ENCODE peak calls at places on chromosome 11, in six cellular contexts. P is A549, Z is IMR-90, T is HepG2, L is GM12878, Y is K562. E is an unnamed sample.

GRCh38 chr11:109641549-109641948 is 219.6 kb downstream of the C11orf87 start:
- DNase-seq in P (peak), Z (peak), T (peak), L (no peak), Y (no peak), E (peak)

GRCh38 chr11:131913267-131913666 is 542.9 kb downstream of the NTM start:
- DNase-seq in P (no peak), Z (peak), T (no peak), L (no peak), Y (no peak), E (no peak)

GRCh38 chr11:8766043-8766992 is 83.7 kb downstream of the RPL27A start:
- DNase-seq in P (no peak), Z (peak), T (no peak), L (no peak), Y (no peak), E (no peak)

GRCh38 chr11:64900263-64900678 is 16.7 kb downstream of the ATG2A start:
- DNase-seq in P (peak), Z (peak), T (no peak), L (no peak), Y (no peak), E (no peak)

GRCh38 chr11:27839226-27839913 is 139.1 kb upstream of the BDNF start:
- DNase-seq in P (peak), Z (peak), T (peak), L (no peak), Y (no peak), E (no peak)

GRCh38 chr11:10637629-10638028 is 55.9 kb downstream of the IRAG1 start:
- DNase-seq in P (no peak), Z (no peak), T (no peak), L (no peak), Y (no peak), E (no peak)

GRCh38 chr11:60994450-60995135 is 23.1 kb downstream of the CD6 start:
- DNase-seq in P (no peak), Z (no peak), T (no peak), L (no peak), Y (no peak), E (no peak)

GRCh38 chr11:4054643-4055042 is 40.0 kb upstream of the RRM1 start:
- DNase-seq in P (no peak), Z (no peak), T (no peak), L (no peak), Y (no peak), E (no peak)

GRCh38 chr11:110317516-110317932 is 21.1 kb upstream of the RDX start:
- DNase-seq in P (no peak), Z (peak), T (no peak), L (no peak), Y (peak), E (no peak)

GRCh38 chr11:110093407-110094297 is 460 bp downstream of the ZC3H12C start:
- DNase-seq in P (peak), Z (peak), T (peak), L (no peak), Y (peak), E (peak)

GRCh38 chr11:77085652-77086051 is 17.0 kb upstream of the OMP start:
- DNase-seq in P (no peak), Z (no peak), T (no peak), L (no peak), Y (no peak), E (no peak)

GRCh38 chr11:44453213-44453612 is 112.2 kb upstream of the CD82 start:
- DNase-seq in P (no peak), Z (no peak), T (no peak), L (no peak), Y (no peak), E (no peak)

GRCh38 chr11:29989181-29989580 is 27.6 kb downstream of the KCNA4 start:
- DNase-seq in P (no peak), Z (no peak), T (no peak), L (no peak), Y (no peak), E (no peak)

GRCh38 chr11:95559899-95560298 is 229.7 kb downstream of the FAM76B start:
- DNase-seq in P (no peak), Z (no peak), T (no peak), L (no peak), Y (no peak), E (no peak)

GRCh38 chr11:109378049-109378448 is 43.9 kb upstream of the C11orf87 start:
- DNase-seq in P (no peak), Z (no peak), T (no peak), L (no peak), Y (no peak), E (no peak)

GRCh38 chr11:39786682-39787081 is 1672.8 kb downstream of the LRRC4C start:
- DNase-seq in P (no peak), Z (no peak), T (no peak), L (no peak), Y (no peak), E (no peak)

GRCh38 chr11:45751430-45751829 is 53.5 kb upstream of the SLC35C1 start:
- DNase-seq in P (no peak), Z (no peak), T (no peak), L (no peak), Y (peak), E (no peak)

DNA sequence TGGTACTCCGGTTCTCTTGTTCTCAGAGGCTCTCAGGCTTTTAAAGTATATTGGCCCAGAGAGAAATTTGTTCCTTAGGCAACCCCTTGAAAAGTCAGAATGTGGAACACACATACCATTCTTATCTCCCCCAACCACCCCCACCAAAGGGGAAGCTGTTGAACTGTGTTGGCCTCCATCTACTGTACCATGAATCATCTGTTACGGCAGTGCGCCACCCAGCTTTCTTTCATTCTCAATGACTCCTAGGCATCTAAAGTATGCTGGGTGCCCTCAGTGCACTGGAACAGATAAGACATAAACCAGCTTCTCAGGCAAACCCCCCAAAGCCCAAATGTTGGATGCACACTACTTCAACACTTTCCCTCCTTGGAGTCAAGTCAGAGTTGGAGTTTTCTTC is 696.2 kb upstream of the TENM4 start:
- DNase-seq in P (no peak), Z (no peak), T (no peak), L (no peak), Y (no peak), E (no peak)
- TF ChIP-seq BHLHE40 in P (no peak), Z (no peak), T (no peak), L (no peak), Y (no peak), E (no peak)

GRCh38 chr11:1293619-1294015 is 15.8 kb downstream of the TOLLIP start:
- DNase-seq in P (peak), Z (no peak), T (no peak), L (no peak), Y (no peak), E (no peak)

GRCh38 chr11:1297011-1297575 is 12.3 kb downstream of the TOLLIP start:
- DNase-seq in P (no peak), Z (no peak), T (no peak), L (no peak), Y (no peak), E (no peak)

GRCh38 chr11:1296287-1296686 is 13.1 kb downstream of the TOLLIP start:
- DNase-seq in P (no peak), Z (no peak), T (no peak), L (no peak), Y (no peak), E (no peak)

GRCh38 chr11:1295086-1295485 is 14.3 kb downstream of the TOLLIP start:
- DNase-seq in P (no peak), Z (no peak), T (no peak), L (no peak), Y (no peak), E (no peak)

DNA sequence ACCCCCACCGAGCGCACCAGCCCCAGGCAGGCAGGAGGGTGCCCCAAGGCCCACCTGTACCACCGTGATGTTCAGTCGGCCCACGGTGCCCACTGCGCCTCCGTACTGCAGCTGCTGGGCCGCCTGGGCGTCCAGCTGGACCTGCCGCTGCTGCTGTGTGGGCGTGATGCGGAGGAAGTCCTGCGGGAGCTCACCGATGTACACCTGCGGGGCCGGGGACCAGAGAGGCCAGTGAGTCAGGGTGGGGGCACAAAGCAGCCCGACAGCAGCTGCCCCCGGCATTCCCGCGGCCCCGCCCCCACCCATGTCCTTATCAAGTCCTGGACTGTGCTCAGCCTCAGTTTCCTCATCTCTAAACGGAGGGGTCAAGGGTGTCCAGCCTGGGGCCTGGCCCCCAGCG is 13.8 kb downstream of the TOLLIP start:
- DNase-seq in P (no peak), Z (no peak), T (no peak), L (no peak), Y (no peak), E (no peak)
- TF ChIP-seq BHLHE40 in P (no peak), Z (no peak), T (no peak), L (no peak), Y (no peak), E (no peak)

GRCh38 chr11:70734379-70734778 is 336.1 kb downstream of the CTTN start:
- DNase-seq in P (no peak), Z (no peak), T (no peak), L (no peak), Y (no peak), E (no peak)

GRCh38 chr11:70731670-70732492 is 333.6 kb downstream of the CTTN start:
- DNase-seq in P (no peak), Z (no peak), T (no peak), L (no peak), Y (no peak), E (no peak)

GRCh38 chr11:70733327-70734325 is 335.3 kb downstream of the CTTN start:
- DNase-seq in P (no peak), Z (no peak), T (no peak), L (no peak), Y (no peak), E (no peak)

GRCh38 chr11:70730411-70730810 is 332.1 kb downstream of the CTTN start:
- DNase-seq in P (no peak), Z (no peak), T (no peak), L (no peak), Y (no peak), E (no peak)

DNA sequence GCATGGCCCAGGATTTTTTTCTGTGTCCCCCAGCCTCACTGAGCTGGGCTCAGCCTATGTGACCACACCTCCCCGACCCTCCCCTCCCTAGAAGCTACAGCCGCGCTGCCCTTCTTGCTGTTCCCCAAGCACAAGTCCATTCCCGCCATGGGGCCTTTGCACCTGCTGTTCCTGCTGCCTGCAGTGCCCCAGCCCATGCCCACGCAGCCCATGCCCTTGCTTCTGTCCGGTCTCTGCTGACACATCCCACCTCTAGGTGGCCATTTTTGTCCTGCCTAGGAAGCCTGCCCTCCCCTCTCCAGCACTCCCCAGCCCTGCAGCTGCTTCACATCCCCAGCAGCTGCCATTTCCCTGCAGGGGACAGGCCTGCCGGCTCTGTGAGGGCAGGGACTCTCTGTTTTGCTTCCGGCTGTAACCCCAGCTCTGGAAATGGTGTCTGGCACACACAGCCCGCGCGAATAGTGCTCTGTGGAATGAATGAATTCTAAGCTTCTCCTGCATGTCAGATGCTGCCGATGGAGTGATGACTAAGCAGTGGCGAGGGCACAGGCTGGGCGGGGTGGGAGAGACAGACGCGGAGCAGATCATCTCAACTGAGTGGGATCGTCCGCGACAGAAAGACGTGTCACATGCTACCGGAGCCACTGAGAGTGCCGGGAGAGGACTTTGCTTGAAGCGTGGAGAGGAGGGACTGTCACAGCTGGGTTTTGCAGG is 334.3 kb downstream of the CTTN start:
- DNase-seq in P (no peak), Z (no peak), T (no peak), L (no peak), Y (peak), E (no peak)
- TF ChIP-seq BHLHE40 in P (no peak), Z (no peak), T (no peak), L (no peak), Y (no peak), E (no peak)

DNA sequence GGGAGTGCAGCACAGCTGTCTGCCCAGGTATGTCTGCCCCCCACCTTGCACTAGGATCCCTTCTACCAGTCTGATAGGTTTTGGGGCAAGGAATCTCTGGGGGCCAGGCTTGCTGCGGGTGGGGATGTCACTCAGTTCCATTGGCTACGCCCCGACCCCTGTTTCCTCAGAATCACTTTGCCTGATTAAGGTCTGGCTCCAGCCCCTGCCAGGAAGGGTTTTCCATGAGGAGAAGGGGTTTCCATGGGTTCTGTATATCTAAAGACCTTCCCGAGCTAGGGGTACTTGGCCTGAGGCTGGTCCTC is 14.0 kb downstream of the OTOG start:
- DNase-seq in P (no peak), Z (no peak), T (no peak), L (no peak), Y (no peak), E (no peak)
- TF ChIP-seq BHLHE40 in P (no peak), Z (no peak), T (no peak), L (no peak), Y (no peak), E (no peak)

GRCh38 chr11:89626366-89626765 is 83.7 kb upstream of the TRIM77 start:
- DNase-seq in P (no peak), Z (no peak), T (no peak), L (no peak), Y (no peak), E (no peak)

GRCh38 chr11:89625171-89625570 is 84.9 kb upstream of the TRIM77 start:
- DNase-seq in P (no peak), Z (no peak), T (no peak), L (no peak), Y (no peak), E (no peak)
- TF ChIP-seq BHLHE40 in P (no peak), Z (no peak), T (no peak), L (no peak), Y (no peak), E (no peak)